ENCODE peak calls at places on chromosome 11, in five cellular contexts. A is cardiac fibroblast, J is EH, E is M059J, H is left lung. P is an unnamed sample.

GRCh38 chr11:134655189-134655937 is 243.3 kb upstream of the B3GAT1 start:
- DNase-seq in A (no peak), J (no peak), H (no peak), E (no peak), P (no peak)

GRCh38 chr11:19660076-19660475 is 52.6 kb upstream of the NAV2 start:
- DNase-seq in E (peak), J (peak), A (no peak), H (no peak), P (peak)

GRCh38 chr11:120168960-120169681 is 31.2 kb upstream of the TRIM29 start:
- DNase-seq in H (peak), A (peak), E (peak), J (peak), P (peak)

GRCh38 chr11:114110948-114111347 is 51.4 kb downstream of the ZBTB16 start:
- DNase-seq in H (no peak), A (peak), E (no peak), J (no peak), P (peak)

GRCh38 chr11:118074091-118074685 is 2.7 kb upstream of the TMPRSS4 start:
- DNase-seq in H (no peak), A (no peak), E (no peak), J (no peak), P (no peak)

GRCh38 chr11:26072612-26073011 is 259.3 kb upstream of the ANO3 start:
- DNase-seq in J (no peak), H (no peak), A (no peak), E (no peak), P (no peak)

GRCh38 chr11:119181677-119182412 is 3.4 kb upstream of the NHERF4 start:
- DNase-seq in E (no peak), A (no peak), J (no peak), H (no peak), P (no peak)

GRCh38 chr11:134819026-134819425 is 407.0 kb upstream of the B3GAT1 start:
- DNase-seq in E (peak), A (no peak), J (no peak), H (no peak), P (no peak)

GRCh38 chr11:2898366-2899079 is 12.9 kb upstream of the CDKN1C start:
- DNase-seq in A (peak), E (peak), J (peak), H (peak), P (peak)

GRCh38 chr11:105132716-105133511 is 6.7 kb downstream of the CARD18 start:
- DNase-seq in J (peak), E (peak), H (no peak), A (peak), P (peak)

GRCh38 chr11:121500275-121500674 is 47.5 kb upstream of the SORL1-AS1 start:
- DNase-seq in H (no peak), J (no peak), A (no peak), E (no peak), P (no peak)

GRCh38 chr11:60852639-60853468 is 2.9 kb downstream of the PTGDR2 start:
- DNase-seq in H (no peak), A (no peak), J (no peak), E (no peak), P (no peak)

GRCh38 chr11:8095831-8096522 is 15.0 kb downstream of the TUB start:
- DNase-seq in E (no peak), J (no peak), H (no peak), A (no peak), P (no peak)

GRCh38 chr11:61688368-61689163 is 8.4 kb downstream of the DAGLA start:
- DNase-seq in J (peak), E (peak), A (peak), H (no peak), P (no peak)

GRCh38 chr11:116703421-116703820 is 69.4 kb downstream of the BUD13 start:
- DNase-seq in A (peak), E (peak), H (no peak), J (peak), P (peak)

GRCh38 chr11:110565344-110565684 is 135.6 kb downstream of the FDX1 start:
- DNase-seq in J (peak), A (peak), H (peak), E (peak), P (peak)

GRCh38 chr11:106077609-106078517 is at the start of gene AASDHPPT:
- DNase-seq in H (peak), E (peak), A (peak), J (peak), P (no peak)

GRCh38 chr11:27971256-27971655 is 136.7 kb downstream of the KIF18A start:
- DNase-seq in J (peak), A (no peak), E (peak), H (no peak), P (no peak)

GRCh38 chr11:9089061-9089460 is 2.3 kb downstream of the SCUBE2 start:
- DNase-seq in A (no peak), H (no peak), E (no peak), J (no peak), P (no peak)

GRCh38 chr11:69213964-69214363 is 58.2 kb downstream of the SMIM38 start:
- DNase-seq in E (no peak), A (no peak), H (no peak), J (no peak), P (no peak)

GRCh38 chr11:120832609-120833221 is 191.2 kb upstream of the TBCEL start:
- DNase-seq in J (no peak), H (no peak), A (no peak), E (no peak), P (no peak)

GRCh38 chr11:36075053-36075452 is 131.2 kb downstream of the LDLRAD3 start:
- DNase-seq in A (peak), E (peak), J (peak), H (no peak), P (peak)